ENCODE peak calls at places on chromosomes 6 and 20, in four cellular contexts. J is left lung, F is astrocyte, N is foreskin keratinocyte. M is an unnamed sample.

GRCh38 chr6:106339334-106340029 is 13.9 kb upstream of the ATG5 start:
- DNase-seq in J (no peak), F (peak), N (peak), M (peak)

GRCh38 chr6:5132741-5133140 is 47.6 kb downstream of the PPP1R3G start:
- DNase-seq in J (peak), F (peak), N (no peak), M (no peak)

GRCh38 chr6:135909737-135910387 is 58.4 kb downstream of the PDE7B start:
- DNase-seq in J (no peak), F (no peak), N (peak), M (peak)

GRCh38 chr6:169800668-169801395 is 49.4 kb downstream of the ERMARD start:
- DNase-seq in J (peak), F (peak), N (peak), M (peak)

GRCh38 chr6:154864086-154864430 is 130.8 kb downstream of the SCAF8 start:
- DNase-seq in J (no peak), F (no peak), N (no peak), M (no peak)

GRCh38 chr6:155782739-155783459 is 327.3 kb upstream of the NOX3 start:
- DNase-seq in J (no peak), F (peak), N (no peak), M (peak)

GRCh38 chr6:168671028-168671862 is 230.3 kb downstream of the SMOC2 start:
- DNase-seq in J (no peak), F (no peak), N (no peak), M (no peak)

GRCh38 chr6:52662031-52662430 is 8.9 kb upstream of the TMEM14A start:
- DNase-seq in J (no peak), F (no peak), N (no peak), M (no peak)

GRCh38 chr20:11231742-11232141 is 557.9 kb upstream of the JAG1 start:
- DNase-seq in J (no peak), F (no peak), N (no peak), M (no peak)

GRCh38 chr6:118580585-118581419 is 32.7 kb downstream of the PLN start:
- DNase-seq in J (no peak), F (peak), N (peak), M (peak)

GRCh38 chr6:110738899-110739365 is 76.3 kb downstream of the CDK19 start:
- DNase-seq in J (peak), F (no peak), N (no peak), M (no peak)

GRCh38 chr20:21390768-21391167 is 6.6 kb downstream of the NKX2-4 start:
- DNase-seq in J (no peak), F (no peak), N (no peak), M (no peak)

GRCh38 chr6:19578489-19578888 is 258.7 kb upstream of the ID4 start:
- DNase-seq in J (no peak), F (peak), N (no peak), M (no peak)

GRCh38 chr20:53337419-53338101 is 256.1 kb downstream of the ZNF217 start:
- DNase-seq in J (no peak), F (no peak), N (no peak), M (no peak)

GRCh38 chr6:37188962-37189510 is 19.1 kb downstream of the PIM1 start:
- DNase-seq in J (no peak), F (no peak), N (no peak), M (peak)

GRCh38 chr20:407953-408842 is at the start of gene RBCK1:
- DNase-seq in J (peak), F (peak), N (peak), M (peak)

GRCh38 chr6:78854501-78854900 is 12.8 kb upstream of the IRAK1BP1 start:
- DNase-seq in J (no peak), F (no peak), N (no peak), M (no peak)

GRCh38 chr20:432677-433299 is 24.7 kb downstream of the RBCK1 start:
- DNase-seq in J (no peak), F (no peak), N (no peak), M (no peak)

GRCh38 chr6:15351631-15352030 is 105.8 kb downstream of the JARID2 start:
- DNase-seq in J (no peak), F (peak), N (peak), M (peak)

GRCh38 chr6:169906004-169906740 is 154.8 kb downstream of the ERMARD start:
- DNase-seq in J (no peak), F (no peak), N (no peak), M (no peak)

GRCh38 chr6:8065519-8065911 is 1.3 kb upstream of the BLOC1S5 start:
- DNase-seq in J (no peak), F (no peak), N (no peak), M (no peak)

GRCh38 chr20:14882846-14883245 is 545.4 kb upstream of the FLRT3 start:
- DNase-seq in J (no peak), F (no peak), N (peak), M (no peak)

GRCh38 chr6:82410151-82410621 is 46.6 kb downstream of the TPBG start:
- DNase-seq in J (no peak), F (no peak), N (peak), M (peak)

GRCh38 chr20:24581443-24582170 is 112.2 kb downstream of the SYNDIG1 start:
- DNase-seq in J (no peak), F (no peak), N (no peak), M (no peak)

GRCh38 chr20:47926731-47927130 is 141.4 kb upstream of the SULF2 start:
- DNase-seq in J (no peak), F (no peak), N (peak), M (no peak)

GRCh38 chr6:5287205-5287965 is 26.1 kb downstream of the FARS2 start:
- DNase-seq in J (no peak), F (peak), N (peak), M (peak)

GRCh38 chr6:120871416-120872261 is 462.6 kb downstream of the TBC1D32 start:
- DNase-seq in J (no peak), F (no peak), N (no peak), M (no peak)

GRCh38 chr20:55097621-55098020 is 622.2 kb downstream of the DOK5 start:
- DNase-seq in J (no peak), F (no peak), N (peak), M (no peak)

GRCh38 chr6:149440735-149441662 is 40.9 kb downstream of the SUMO4 start:
- DNase-seq in J (no peak), F (peak), N (peak), M (no peak)

GRCh38 chr6:165219629-165220028 is 89.8 kb downstream of the C6orf118 start:
- DNase-seq in J (no peak), F (no peak), N (no peak), M (no peak)

GRCh38 chr6:3884007-3884745 is 35.0 kb downstream of the FAM50B start:
- DNase-seq in J (no peak), F (peak), N (peak), M (peak)

GRCh38 chr6:168133186-168133585 is 54.2 kb upstream of the FRMD1 start:
- DNase-seq in J (peak), F (peak), N (no peak), M (no peak)

GRCh38 chr20:1357921-1358671 is 29.2 kb upstream of the SDCBP2 start:
- DNase-seq in J (no peak), F (peak), N (no peak), M (no peak)

GRCh38 chr6:13011612-13012146 is 295.1 kb downstream of the PHACTR1 start:
- DNase-seq in J (no peak), F (no peak), N (no peak), M (no peak)

GRCh38 chr6:170067257-170067656 is 223.6 kb downstream of the DLL1 start:
- DNase-seq in J (peak), F (no peak), N (no peak), M (no peak)

GRCh38 chr6:114281496-114281895 is 61.3 kb downstream of the HS3ST5 start:
- DNase-seq in J (no peak), F (no peak), N (no peak), M (no peak)

GRCh38 chr6:166386111-166386510 is 3.4 kb upstream of the MPC1 start:
- DNase-seq in J (no peak), F (no peak), N (no peak), M (no peak)

GRCh38 chr20:47680804-47681529 is 104.3 kb downstream of the SULF2 start:
- DNase-seq in J (no peak), F (peak), N (no peak), M (no peak)

GRCh38 chr6:23656826-23657225 is 469.2 kb upstream of the NRSN1 start:
- DNase-seq in J (no peak), F (no peak), N (no peak), M (no peak)

DNA sequence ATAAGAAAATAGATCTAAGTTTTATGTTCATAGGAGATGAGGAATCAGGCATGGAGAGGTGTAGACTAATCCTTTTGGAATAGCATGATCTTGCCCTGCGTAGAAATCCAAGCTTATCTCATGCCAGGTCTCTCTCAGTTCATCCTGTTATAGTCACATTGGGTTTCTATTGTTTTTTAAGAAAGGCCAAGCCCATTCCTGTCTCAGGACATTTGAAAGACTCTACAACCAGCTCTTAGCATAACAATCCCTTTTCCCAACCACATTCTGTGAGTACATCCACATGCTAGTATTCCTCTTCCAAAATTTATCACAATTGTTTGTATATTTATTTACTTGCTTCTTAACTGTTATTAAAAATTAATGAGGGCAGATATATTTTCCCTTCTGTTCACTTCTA is 130.3 kb downstream of the MMUT start:
- DNase-seq in J (no peak), F (no peak), N (no peak), M (no peak)
- TF ChIP-seq CTCF in J (no peak), F (no peak), N (no peak), M (no peak)

DNA sequence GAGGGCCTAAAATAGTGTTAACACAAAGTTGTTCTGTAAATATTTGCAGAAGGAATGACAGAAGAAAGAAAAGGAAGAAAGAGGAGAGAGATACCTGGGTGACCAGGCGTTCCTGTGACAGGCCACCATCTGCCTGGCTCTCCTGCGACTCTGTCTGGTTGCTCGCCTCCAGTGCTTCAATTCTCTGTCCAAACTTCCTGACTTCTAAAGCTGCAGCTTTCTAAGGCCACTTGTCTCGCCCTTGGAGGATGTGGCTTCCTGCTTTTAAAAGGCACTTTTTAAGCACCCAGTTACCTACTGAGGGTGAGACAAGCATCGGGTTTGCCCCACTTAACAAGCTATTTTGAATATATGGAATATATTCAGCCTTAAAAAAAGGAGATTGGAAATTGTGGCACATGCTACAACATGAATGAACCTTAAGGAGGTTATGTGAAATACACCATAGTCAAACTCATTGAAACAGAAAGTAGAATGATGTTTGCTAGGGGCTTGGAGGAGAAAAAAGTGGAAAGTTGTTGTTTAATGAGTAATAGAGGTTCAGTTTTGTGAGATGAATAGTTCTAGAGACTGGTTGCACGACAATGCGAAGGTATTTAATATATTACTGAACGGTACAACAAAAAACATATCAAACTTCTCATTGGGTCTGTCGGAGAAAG is 32.8 kb downstream of the VIP start:
- DNase-seq in J (no peak), F (no peak), N (no peak), M (no peak)
- TF ChIP-seq CTCF in J (no peak), F (no peak), N (no peak), M (no peak)

DNA sequence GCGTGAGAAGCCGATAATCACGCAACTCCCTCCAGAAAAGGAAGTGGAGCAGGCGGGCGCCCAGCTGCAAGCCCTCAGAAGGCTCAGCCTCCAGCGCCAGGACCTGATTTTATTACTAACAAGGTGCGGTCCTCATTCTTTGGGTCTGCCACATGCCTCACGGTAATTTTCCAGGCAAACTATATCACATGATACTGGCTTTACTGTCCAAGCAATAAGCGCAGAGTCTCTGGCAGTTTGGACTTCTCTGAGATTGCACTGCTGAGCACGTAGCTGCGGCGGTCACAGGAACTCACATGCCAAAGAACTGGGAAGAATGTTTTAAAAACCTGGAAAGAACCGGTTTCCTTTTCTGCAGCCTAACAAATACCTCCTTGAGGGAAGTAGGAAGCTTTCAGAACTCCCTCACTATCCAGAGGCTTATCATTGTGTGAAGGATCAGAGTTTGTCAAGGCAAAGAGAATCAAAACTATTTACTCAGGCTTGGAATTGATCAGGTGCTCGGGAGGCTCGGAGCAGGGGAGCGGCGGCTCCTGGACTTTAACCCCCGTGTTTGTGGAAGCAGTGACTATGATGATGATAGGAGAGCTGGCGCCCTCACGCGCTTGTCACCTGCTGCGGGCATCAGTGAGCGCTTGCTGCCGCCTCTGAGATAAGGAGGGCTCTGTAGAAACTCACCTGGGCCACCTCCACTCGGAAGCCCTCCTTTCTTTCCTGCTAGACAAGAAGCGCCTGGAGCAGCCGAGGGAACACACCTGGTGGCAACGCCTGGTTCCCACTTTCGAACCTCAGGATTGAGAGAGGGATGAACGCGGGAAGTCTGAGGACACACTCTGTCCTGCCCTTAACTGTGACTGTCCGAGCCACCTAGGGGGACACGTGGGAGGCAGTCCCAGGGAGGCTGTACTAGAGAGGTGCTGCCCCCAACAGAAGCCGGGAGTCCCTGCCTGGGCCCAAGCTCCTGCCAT is 27.2 kb upstream of the SYNJ2 start:
- DNase-seq in J (no peak), F (no peak), N (peak), M (no peak)
- TF ChIP-seq CTCF in J (no peak), F (no peak), N (peak), M (no peak)

GRCh38 chr6:24910850-24911712 is 24.7 kb downstream of the RIPOR2 start:
- DNase-seq in J (peak), F (peak), N (peak), M (no peak)

GRCh38 chr6:24911983-24912382 is 23.8 kb downstream of the RIPOR2 start:
- DNase-seq in J (no peak), F (no peak), N (no peak), M (no peak)

GRCh38 chr6:24909281-24910216 is 26.2 kb downstream of the RIPOR2 start:
- DNase-seq in J (no peak), F (no peak), N (no peak), M (no peak)

GRCh38 chr6:24908555-24908954 is 27.2 kb downstream of the RIPOR2 start:
- DNase-seq in J (no peak), F (no peak), N (no peak), M (peak)

GRCh38 chr6:24910331-24910849 is 25.4 kb downstream of the RIPOR2 start:
- DNase-seq in J (no peak), F (no peak), N (no peak), M (no peak)
- TF ChIP-seq CTCF in J (no peak), F (no peak), N (no peak), M (peak)

DNA sequence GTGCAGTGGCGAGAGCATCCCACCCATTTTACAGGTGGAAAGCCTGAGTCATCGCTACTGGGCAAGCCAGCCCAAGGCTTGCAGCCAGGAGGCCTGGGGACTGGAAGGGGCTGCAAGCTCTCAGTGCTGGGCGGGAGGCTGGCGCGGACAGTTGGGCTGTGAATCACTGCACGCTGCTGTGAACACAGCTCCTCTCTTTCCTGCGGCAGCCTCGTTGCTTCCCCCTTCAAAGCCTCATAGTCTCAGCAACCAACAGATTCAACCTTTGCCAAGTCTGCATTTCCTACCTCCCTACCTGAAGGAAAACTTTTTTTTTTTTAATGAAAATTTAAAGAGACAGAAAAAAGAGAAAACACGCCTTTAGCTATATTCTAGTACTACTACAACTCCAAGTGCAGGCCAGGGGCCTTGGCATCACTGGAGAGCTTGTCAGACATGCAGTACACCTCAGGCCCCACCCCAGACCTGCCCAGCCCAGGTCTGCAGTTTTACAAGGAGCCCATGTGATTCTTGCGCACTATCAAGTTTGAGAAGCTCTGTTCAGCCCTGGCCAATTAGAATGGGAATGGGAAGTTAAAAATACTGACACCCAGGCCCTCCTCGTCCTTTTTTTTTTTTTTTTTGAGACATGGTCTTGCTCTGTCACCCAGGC is 85.1 kb downstream of the NFATC2 start:
- DNase-seq in J (peak), F (peak), N (peak), M (peak)
- TF ChIP-seq CTCF in J (no peak), F (no peak), N (no peak), M (no peak)

GRCh38 chr6:44247338-44248302 is 719 bp downstream of the HSP90AB1 start:
- DNase-seq in J (peak), F (no peak), N (peak), M (peak)

GRCh38 chr6:44248579-44248978 is 1.7 kb downstream of the HSP90AB1 start:
- DNase-seq in J (no peak), F (no peak), N (no peak), M (no peak)

GRCh38 chr6:44246663-44247337 is at the start of gene HSP90AB1:
- DNase-seq in J (peak), F (peak), N (peak), M (peak)

GRCh38 chr6:44245391-44245911 is 1.4 kb upstream of the HSP90AB1 start:
- DNase-seq in J (no peak), F (no peak), N (no peak), M (no peak)

DNA sequence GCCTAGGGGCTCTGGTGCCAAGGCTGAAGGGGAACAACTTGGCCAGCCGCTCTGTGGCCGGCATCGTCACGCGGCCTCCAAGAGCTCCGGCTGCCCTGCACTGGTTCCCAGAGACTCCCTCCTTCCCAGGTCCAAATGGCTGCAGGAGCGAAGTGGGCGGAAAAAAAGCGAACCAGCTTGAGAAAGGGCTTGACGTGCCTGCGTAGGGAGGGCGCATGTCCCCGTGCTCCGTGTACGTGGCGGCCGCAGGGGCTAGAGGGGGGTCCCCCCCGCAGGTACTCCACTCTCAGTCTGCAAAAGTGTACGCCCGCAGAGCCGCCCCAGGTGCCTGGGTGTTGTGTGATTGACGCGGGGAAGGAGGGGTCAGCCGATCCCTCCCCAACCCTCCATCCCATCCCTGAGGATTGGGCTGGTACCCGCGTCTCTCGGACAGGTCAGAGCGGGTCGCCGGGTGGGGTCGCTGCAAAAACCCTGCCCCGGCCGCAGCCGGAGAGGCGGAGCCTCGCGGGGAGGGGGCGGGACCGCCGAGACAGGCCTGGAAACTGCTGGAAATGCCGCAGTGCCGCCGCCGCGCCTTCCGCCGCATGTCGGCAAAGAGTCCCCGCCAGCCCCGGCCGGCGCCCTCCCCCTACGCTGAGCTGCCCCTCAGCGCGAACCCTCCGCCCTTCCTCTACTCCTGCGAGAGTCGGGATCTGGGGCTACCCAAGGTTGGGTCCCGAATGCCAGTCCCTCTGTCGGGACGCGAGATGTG is 814 bp upstream of the HSP90AB1 start:
- DNase-seq in J (peak), F (peak), N (peak), M (peak)
- TF ChIP-seq CTCF in J (no peak), F (peak), N (peak), M (peak)

GRCh38 chr6:31202259-31203166 is 32.0 kb upstream of the POU5F1 start:
- DNase-seq in J (no peak), F (no peak), N (peak), M (no peak)
- TF ChIP-seq CTCF in J (no peak), F (no peak), N (no peak), M (no peak)

GRCh38 chr6:50724381-50725124 is 11.2 kb downstream of the TFAP2D start:
- DNase-seq in J (no peak), F (no peak), N (no peak), M (no peak)
- TF ChIP-seq CTCF in J (no peak), F (no peak), N (no peak), M (no peak)

M was measured in HFFc6.